ENCODE peak calls at places on chromosomes 7 and 10, in four cellular contexts. T, Q, E and P are unnamed samples.

GRCh38 chr10:48439031-48439430 is 132.6 kb downstream of the MAPK8 start:
- DNase-seq in T (peak), Q (no peak), E (no peak), P (peak)

GRCh38 chr10:117736655-117737054 is 194.1 kb downstream of the EMX2 start:
- DNase-seq in T (no peak), Q (no peak), E (no peak), P (peak)

GRCh38 chr10:32253300-32253699 is 93.7 kb downstream of the EPC1 start:
- DNase-seq in T (no peak), Q (no peak), E (no peak), P (peak)

GRCh38 chr10:114519306-114519669 is 115.0 kb upstream of the AFAP1L2 start:
- DNase-seq in T (no peak), Q (no peak), E (no peak), P (peak)

GRCh38 chr10:89207801-89208551 is 859 bp upstream of the CH25H start:
- DNase-seq in T (no peak), Q (no peak), E (peak), P (peak)

GRCh38 chr10:100009283-100009792 is 409 bp downstream of the DNMBP start:
- DNase-seq in T (peak), Q (no peak), E (no peak), P (peak)

GRCh38 chr7:124992881-124993562 is 63.4 kb upstream of the POT1 start:
- DNase-seq in T (peak), Q (no peak), E (no peak), P (peak)

GRCh38 chr10:49362596-49363260 is 33.2 kb downstream of the DRGX start:
- DNase-seq in T (no peak), Q (peak), E (no peak), P (no peak)

GRCh38 chr7:11341285-11341944 is 367.7 kb downstream of the PHF14 start:
- DNase-seq in T (peak), Q (no peak), E (no peak), P (peak)

GRCh38 chr7:234041-234711 is 41.8 kb downstream of the FAM20C start:
- DNase-seq in T (no peak), Q (no peak), E (no peak), P (no peak)

GRCh38 chr10:124717911-124718734 is 26.1 kb downstream of the FAM53B start:
- DNase-seq in T (no peak), Q (no peak), E (no peak), P (no peak)
- H3K4me3 ChIP-seq in T (no peak), Q (no peak), E (no peak), P (no peak)

GRCh38 chr10:55629792-55630490 is 731.1 kb downstream of the ZWINT start:
- DNase-seq in T (peak), Q (no peak), E (no peak), P (peak)
- TF ChIP-seq CTCF in T (peak), Q (no peak), E (no peak), P (peak)

DNA sequence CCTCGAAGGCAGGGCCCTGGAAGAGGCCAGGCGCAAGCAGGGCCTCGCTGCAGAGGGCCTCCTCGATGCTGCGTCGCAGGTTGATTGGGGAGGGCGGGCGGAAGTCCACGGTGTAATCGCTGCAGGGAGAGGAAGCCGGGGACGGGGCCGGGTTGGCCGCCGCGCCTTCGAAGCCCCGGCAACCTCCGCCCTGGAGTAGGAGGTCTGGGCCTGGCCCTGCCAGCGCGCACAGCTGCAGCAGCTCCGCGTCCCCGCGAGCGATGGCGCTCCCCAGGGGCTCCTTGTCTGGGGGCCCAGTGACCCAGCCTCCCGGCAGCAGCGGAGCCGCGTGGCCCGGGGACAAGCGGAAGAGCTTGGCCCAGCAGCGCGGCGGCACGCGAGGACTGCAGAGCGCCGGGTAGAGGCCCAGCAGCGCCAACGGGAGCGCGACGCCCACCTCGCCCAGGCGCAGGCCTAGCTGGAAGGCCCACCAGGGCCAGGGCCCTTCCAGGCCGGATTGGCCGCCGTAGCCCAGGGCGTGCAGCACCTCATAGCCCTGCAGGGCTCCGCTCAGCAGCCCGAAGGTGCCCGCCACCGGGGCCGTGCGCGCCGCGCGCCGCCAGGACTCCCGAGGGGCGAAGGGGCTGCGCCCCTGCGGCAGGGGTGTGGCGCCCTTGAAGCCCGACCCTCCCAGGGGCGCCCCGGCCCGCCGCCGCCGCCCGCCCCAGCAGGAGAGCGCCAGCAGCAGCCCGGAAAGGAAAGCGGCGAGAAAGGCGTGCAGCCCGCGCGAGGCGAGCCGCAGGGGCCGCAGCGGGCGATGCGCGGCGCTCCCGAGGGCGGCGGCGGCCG is 7.8 kb upstream of the RBM28 start:
- DNase-seq in T (no peak), Q (no peak), E (no peak), P (no peak)
- H3K4me3 ChIP-seq in T (no peak), Q (no peak), E (no peak), P (no peak)

GRCh38 chr7:89771003-89771636 is 383.1 kb upstream of the STEAP1 start:
- DNase-seq in T (no peak), Q (no peak), E (no peak), P (no peak)
- TF ChIP-seq CTCF in T (no peak), Q (peak), E (no peak), P (peak)